ENCODE peak calls at places on chromosomes 7 and 10, in five cellular contexts. A, W, T, H and X are unnamed samples.

GRCh38 chr7:51139796-51140195 is 176.8 kb downstream of the COBL start:
- DNase-seq in A (no peak), W (peak; percentile 79), T (no peak), H (no peak), X (no peak)

GRCh38 chr10:99329891-99330674 is 927 bp downstream of the CNNM1 start:
- DNase-seq in A (peak; percentile 27), W (peak; percentile 51), T (peak; percentile 77), H (no peak), X (no peak)

GRCh38 chr7:150685219-150686029 is at the start of gene GIMAP2:
- DNase-seq in A (no peak), W (no peak), T (no peak), H (no peak), X (no peak)

GRCh38 chr7:109844362-109844761 is 1246.6 kb upstream of the LRRN3 start:
- DNase-seq in A (no peak), W (peak; percentile 3), T (no peak), H (no peak), X (no peak)

GRCh38 chr7:36916116-36916515 is 191.8 kb upstream of the AOAH start:
- DNase-seq in A (no peak), W (no peak), T (no peak), H (no peak), X (no peak)

GRCh38 chr7:124429923-124430322 is 335.7 kb downstream of the GPR37 start:
- DNase-seq in A (no peak), W (no peak), T (no peak), H (no peak), X (no peak)

GRCh38 chr10:15305161-15305560 is 65.9 kb downstream of the FAM171A1 start:
- DNase-seq in A (no peak), W (no peak), T (no peak), H (no peak), X (no peak)

GRCh38 chr7:115997221-115997620 is 33.3 kb downstream of the TFEC start:
- DNase-seq in A (no peak), W (no peak), T (no peak), H (no peak), X (no peak)

GRCh38 chr7:44980393-44981034 is 1.7 kb upstream of the MYO1G start:
- DNase-seq in A (no peak), W (peak; percentile 58), T (peak; percentile 44), H (peak; percentile 77), X (no peak)

GRCh38 chr7:77699056-77699455 is 2.8 kb downstream of the RSBN1L start:
- DNase-seq in A (no peak), W (no peak), T (no peak), H (peak; percentile 38), X (no peak)

GRCh38 chr7:112185005-112185834 is 21.0 kb downstream of the DOCK4 start:
- DNase-seq in A (no peak), W (no peak), T (no peak), H (no peak), X (no peak)

GRCh38 chr7:91892821-91893340 is 12.4 kb upstream of the MTERF1 start:
- DNase-seq in A (no peak), W (no peak), T (peak; percentile 71), H (peak; percentile 76), X (no peak)

GRCh38 chr7:45077579-45077978 is 11.2 kb downstream of the NACAD start:
- DNase-seq in A (no peak), W (no peak), T (no peak), H (no peak), X (no peak)

GRCh38 chr7:138752568-138753518 is 45.0 kb upstream of the TMEM213 start:
- DNase-seq in A (peak; percentile 16), W (peak; percentile 58), T (no peak), H (peak; percentile 16), X (no peak)

GRCh38 chr7:46147871-46148270 is 226.8 kb upstream of the IGFBP3 start:
- DNase-seq in A (no peak), W (no peak), T (no peak), H (peak; percentile 52), X (no peak)

DNA sequence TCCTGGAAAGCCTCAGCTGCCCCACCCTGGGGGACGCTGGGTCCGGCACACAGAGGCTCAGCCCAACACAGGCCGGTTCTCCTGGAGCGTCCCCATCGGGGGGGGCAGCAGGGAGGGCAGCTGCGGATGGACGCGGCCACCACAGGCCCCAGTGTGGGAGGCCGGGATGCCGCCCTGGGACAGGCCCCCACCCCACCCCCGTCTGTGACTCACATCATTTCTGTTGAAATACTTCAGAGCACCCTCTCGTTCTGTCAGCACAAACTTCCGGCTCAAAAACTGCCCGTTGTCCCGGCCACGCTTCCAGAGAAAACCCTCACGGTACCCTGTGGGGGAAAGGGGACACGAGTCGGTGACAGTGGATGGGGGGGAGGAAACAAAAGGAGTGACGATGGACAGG is 28.5 kb downstream of the GET4 start:
- DNase-seq in A (no peak), W (no peak), T (no peak), H (no peak), X (no peak)
- TF ChIP-seq CTCF in A (no peak), W (no peak), T (no peak), H (no peak), X (no peak)

GRCh38 chr10:122083478-122084025 is 94.6 kb downstream of the TACC2 start:
- DNase-seq in A (peak; percentile 66), W (no peak), T (no peak), H (no peak), X (no peak)
- H3K27ac ChIP-seq in A (peak overlapping the region; percentile 58), W (no peak overlapping the region), T (no peak overlapping the region), H (no peak overlapping the region), X (no peak overlapping the region)

DNA sequence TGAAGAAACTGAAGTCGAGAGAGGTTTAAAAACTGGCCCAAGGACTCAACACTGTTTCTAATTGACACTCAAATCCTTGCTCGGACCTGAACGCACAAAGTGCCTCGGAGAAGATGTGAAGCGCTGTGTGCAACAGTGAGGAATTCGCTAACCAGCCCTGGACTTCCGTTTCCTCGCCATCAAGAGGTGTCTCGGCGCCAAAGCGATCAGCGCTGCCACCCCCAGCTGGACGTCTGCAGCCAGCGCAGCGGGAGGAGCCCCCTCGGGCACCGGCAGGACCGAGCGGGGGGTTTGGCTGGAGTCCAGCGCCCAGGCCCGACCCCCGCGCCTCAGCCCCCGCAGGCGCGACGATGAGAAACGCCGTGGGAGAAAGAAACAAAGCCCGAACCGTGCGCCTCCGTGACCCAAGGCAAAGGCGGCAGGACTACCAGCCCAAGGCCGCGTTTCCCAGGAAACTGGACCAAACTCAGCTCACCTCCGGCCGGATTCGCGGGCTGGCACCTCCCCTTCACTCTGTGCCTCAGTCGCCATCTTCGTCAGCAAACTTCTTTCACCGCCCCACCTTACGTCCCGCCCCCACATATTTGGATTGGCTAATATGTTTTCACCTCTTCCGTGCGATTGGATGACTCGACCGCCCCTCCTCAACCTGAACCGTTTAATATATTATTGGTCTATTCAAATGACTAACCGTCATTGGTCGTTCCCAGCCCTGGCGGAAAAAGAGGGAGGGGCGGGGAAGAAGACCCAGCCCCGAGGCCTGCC is at the start of gene ARHGAP19:
- DNase-seq in A (peak; percentile 89), W (peak; percentile 99), T (peak; percentile 98), H (peak; percentile 96), X (peak; percentile 95)
- TF ChIP-seq CTCF in A (peak; percentile 18), W (peak; percentile 29), T (peak; percentile 28), H (no peak), X (peak; percentile 18)

DNA sequence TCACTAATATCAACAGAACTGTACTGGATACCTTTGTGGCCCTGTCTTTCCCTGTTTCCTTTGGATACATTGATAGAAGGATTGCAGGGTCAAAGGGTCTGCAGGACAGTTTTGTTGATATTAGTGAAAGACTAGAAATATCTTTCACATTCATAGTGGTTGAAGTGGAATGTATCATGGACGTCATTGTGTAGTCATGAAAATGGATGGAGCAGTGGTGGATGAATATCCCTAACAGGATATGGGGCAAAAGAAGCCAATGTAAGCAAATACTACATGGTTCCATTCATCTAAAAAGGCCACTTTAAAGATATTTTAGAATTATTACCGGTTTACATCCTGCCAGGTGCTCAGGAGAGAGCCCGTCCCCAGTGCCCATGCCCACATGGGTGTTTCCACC is 23.8 kb downstream of the PALD1 start:
- DNase-seq in A (no peak), W (no peak), T (no peak), H (peak; percentile 19), X (no peak)
- H3K27ac ChIP-seq in A (no peak overlapping the region), W (no peak overlapping the region), T (no peak overlapping the region), H (no peak overlapping the region), X (peak overlapping the region; percentile 47)

GRCh38 chr7:17302575-17303142 is 4.2 kb downstream of the AHR start:
- DNase-seq in A (no peak), W (no peak), T (no peak), H (no peak), X (no peak)
- TF ChIP-seq CTCF in A (peak; percentile 49), W (peak; percentile 9), T (no peak), H (no peak), X (no peak)

DNA sequence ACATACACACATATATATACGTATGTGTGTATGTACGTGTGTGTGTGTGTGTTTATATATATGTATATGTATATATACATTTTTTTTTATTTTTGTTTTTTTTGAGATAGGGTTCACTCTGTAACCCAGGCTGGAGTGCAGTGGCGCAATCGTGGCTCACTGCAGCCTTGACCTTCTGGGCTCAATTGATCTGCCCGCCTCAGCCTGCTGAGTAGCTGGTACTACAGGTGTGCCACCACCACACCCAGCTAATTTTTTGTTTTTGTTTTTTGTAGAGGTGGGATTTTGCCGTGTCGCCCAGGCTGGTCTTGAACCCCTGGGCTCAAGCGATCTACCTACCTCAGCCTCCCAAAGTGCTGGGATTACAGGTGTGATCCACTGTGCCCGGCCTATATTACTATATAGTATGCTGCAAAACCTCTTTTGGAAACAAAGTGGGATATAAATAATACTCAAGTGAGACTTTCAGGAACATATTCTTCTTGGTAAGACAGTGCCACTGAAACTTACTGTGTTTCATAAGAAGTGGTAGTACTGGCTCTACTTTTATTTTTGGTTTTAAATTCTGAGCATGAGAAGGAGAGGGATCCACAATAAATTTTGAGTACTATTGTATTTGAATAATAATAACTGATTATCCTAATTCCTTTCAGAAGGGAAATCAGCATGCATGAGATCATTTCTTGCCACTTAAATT is 51.0 kb downstream of the MLLT10 start:
- DNase-seq in A (no peak), W (no peak), T (no peak), H (no peak), X (no peak)
- H3K27ac ChIP-seq in A (no peak overlapping the region), W (no peak overlapping the region), T (no peak overlapping the region), H (no peak overlapping the region), X (no peak overlapping the region)

DNA sequence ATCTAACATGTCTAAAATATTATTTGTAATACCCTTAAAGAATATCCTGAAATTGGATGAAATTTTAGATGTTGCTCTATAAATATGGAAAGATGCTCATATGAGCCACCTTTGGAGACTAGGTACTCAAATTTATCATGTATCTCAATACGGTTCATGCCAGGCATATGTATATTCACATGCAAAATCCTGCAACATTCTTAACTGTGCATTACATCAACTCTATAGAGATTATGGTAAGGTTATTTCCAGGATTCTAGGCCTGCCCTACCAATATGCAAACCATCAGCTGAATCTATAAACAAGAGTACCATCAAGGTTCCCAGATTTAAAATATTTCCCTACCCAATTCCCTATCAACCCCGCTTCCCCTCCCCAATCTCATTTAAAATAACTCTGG is 27.5 kb downstream of the OSBPL3 start:
- DNase-seq in A (no peak), W (no peak), T (no peak), H (no peak), X (no peak)
- TF ChIP-seq CTCF in A (no peak), W (no peak), T (no peak), H (no peak), X (no peak)

DNA sequence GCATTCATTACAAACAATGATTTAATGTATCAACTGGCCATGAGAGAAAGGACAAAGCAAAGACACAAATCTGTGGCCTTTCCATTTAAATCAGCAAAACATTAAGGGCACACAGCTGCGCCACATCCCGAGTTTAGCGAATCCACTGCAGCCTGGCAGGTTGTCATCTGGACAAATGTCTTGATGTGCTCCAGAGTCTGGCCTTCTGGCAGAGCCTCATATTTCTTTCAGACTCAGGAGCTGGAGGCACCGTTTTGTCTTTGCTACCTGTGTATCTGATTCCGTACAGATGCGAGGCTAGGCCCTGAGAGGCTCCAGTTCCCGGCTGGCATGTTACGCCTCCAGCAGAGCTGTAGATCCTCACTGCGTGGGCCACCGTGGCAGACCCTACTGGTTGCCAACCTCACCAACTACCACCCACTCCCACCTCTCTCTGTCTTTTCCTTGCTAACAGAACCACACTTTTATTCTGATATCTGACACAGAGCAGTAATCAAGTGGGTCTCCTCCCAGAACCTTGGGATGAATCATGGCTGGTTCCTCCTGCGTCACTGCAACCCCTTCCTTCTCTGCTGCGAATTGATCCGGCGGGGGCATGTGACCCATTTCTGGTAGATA is 40.9 kb upstream of the EFCAB10 start:
- DNase-seq in A (no peak), W (no peak), T (peak; percentile 38), H (no peak), X (no peak)
- H3K27ac ChIP-seq in A (no peak overlapping the region), W (no peak overlapping the region), T (no peak overlapping the region), H (no peak overlapping the region), X (no peak overlapping the region)